ENCODE peak calls at places on chromosomes 3 and 15, in four cellular contexts. B is HepG2, L is H1, G is K562. F is an unnamed sample.

GRCh38 chr3:94946683-94947082 is 883.8 kb downstream of the NSUN3 start:
- DNase-seq in G (no peak), L (no peak), B (no peak), F (no peak)

GRCh38 chr3:96814581-96815567 is at the start of gene EPHA6:
- DNase-seq in B (no peak), G (no peak), L (peak; percentile 65), F (no peak)

GRCh38 chr3:170355738-170356595 is 1.5 kb upstream of the SKIL start:
- DNase-seq in L (no peak), B (no peak), G (peak; percentile 72), F (no peak)

GRCh38 chr3:72273615-72274014 is 488.7 kb upstream of the PROK2 start:
- DNase-seq in L (no peak), G (no peak), B (no peak), F (no peak)

GRCh38 chr3:86973440-86973839 is 17.5 kb downstream of the VGLL3 start:
- DNase-seq in L (no peak), B (no peak), G (no peak), F (peak; percentile 41)

GRCh38 chr15:80579611-80580010 is 115.5 kb upstream of the ABHD17C start:
- DNase-seq in G (no peak), B (no peak), L (no peak), F (no peak)

GRCh38 chr3:13012228-13012691 is 61.0 kb downstream of the IQSEC1 start:
- DNase-seq in L (no peak), G (no peak), B (no peak), F (no peak)

GRCh38 chr3:159091936-159092335 is 290.1 kb downstream of the MFSD1 start:
- DNase-seq in B (no peak), G (no peak), L (no peak), F (no peak)

GRCh38 chr3:99319961-99320360 is 318.4 kb upstream of the COL8A1 start:
- DNase-seq in G (no peak), B (no peak), L (no peak), F (no peak)

GRCh38 chr3:50525191-50525590 is 21.8 kb upstream of the CACNA2D2 start:
- DNase-seq in L (no peak), B (no peak), G (no peak), F (no peak)

GRCh38 chr3:40800343-40800742 is 275.6 kb downstream of the ZNF621 start:
- DNase-seq in L (no peak), G (no peak), B (peak; percentile 57), F (peak; percentile 9)

GRCh38 chr3:188008582-188009213 is 145.3 kb upstream of the LPP start:
- DNase-seq in B (no peak), G (no peak), L (no peak), F (no peak)

GRCh38 chr3:128794788-128795649 is 69.0 kb downstream of the RAB7A start:
- DNase-seq in B (peak; percentile 62), G (peak; percentile 69), L (peak; percentile 72), F (peak; percentile 69)

GRCh38 chr3:148797822-148798221 is 29.8 kb upstream of the CPB1 start:
- DNase-seq in L (no peak), B (no peak), G (no peak), F (no peak)

GRCh38 chr15:40098489-40099261 is 10.0 kb downstream of the BMF start:
- DNase-seq in B (peak; percentile 97), L (no peak), G (peak; percentile 87), F (peak; percentile 90)

GRCh38 chr3:27289769-27290413 is 79.3 kb downstream of the NEK10 start:
- DNase-seq in G (no peak), L (no peak), B (no peak), F (no peak)

GRCh38 chr15:45710657-45711056 is 75.8 kb downstream of the SQOR start:
- DNase-seq in L (no peak), G (no peak), B (no peak), F (no peak)

GRCh38 chr15:95605098-95605497 is 725.4 kb upstream of the NR2F2 start:
- DNase-seq in G (no peak), B (no peak), L (no peak), F (no peak)

GRCh38 chr3:39138804-39139415 is 14.5 kb downstream of the CSRNP1 start:
- DNase-seq in B (no peak), G (no peak), L (no peak), F (no peak)

GRCh38 chr3:56772926-56773587 is 28.7 kb downstream of the ARHGEF3 start:
- DNase-seq in L (no peak), B (no peak), G (no peak), F (no peak)

GRCh38 chr3:195558602-195559001 is 15.5 kb upstream of the PPP1R2 start:
- DNase-seq in L (no peak), G (peak; percentile 67), B (peak; percentile 49), F (no peak)

GRCh38 chr3:126827121-126827520 is 123.1 kb downstream of the CHCHD6 start:
- DNase-seq in B (no peak), L (no peak), G (no peak), F (no peak)

GRCh38 chr3:113086506-113087461 is 96.0 kb downstream of the GTPBP8 start:
- DNase-seq in L (no peak), G (no peak), B (peak; percentile 48), F (peak; percentile 38)

GRCh38 chr3:16301490-16301889 is 36.5 kb downstream of the OXNAD1 start:
- DNase-seq in G (no peak), L (no peak), B (no peak), F (no peak)

GRCh38 chr3:133376805-133377204 is 23.1 kb upstream of the BFSP2 start:
- DNase-seq in B (no peak), L (no peak), G (peak; percentile 10), F (no peak)

DNA sequence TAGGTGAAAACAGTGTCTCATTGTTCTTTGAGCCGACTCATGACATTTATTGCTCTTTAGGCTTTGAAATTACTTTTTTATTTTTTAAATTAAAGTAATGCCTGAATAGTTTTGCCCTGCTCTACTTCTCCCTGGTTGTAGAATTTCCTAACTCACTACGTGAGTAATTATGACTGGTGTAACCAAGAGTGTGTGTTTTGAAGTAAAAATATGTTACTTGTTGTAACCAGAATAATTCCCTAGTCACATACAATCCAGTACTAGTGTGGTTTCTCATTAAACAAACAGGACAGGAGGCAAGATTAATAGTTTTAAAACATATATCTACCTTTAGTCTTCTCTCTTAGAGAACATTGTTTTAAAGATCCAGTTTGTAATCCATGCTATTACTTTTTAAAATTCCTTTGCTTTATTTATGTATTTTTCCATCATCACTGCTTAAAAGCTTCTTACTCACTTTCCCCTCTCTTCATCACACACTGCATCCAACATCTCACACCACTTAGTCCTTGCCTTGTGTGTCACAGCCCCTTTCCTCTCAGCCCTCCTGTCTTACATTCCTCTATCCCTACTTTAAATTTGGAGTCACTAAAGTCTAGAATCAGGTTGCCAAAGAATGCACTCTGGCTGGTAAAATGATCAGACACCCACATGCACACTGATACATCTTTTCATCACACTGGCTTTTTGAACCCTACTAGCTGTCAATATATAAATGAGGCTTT is 219.7 kb downstream of the WNT5A start:
- DNase-seq in G (no peak), B (no peak), L (no peak), F (no peak)
- TF ChIP-seq RNF2 in G (no peak), B (no peak), L (no peak), F (no peak)

GRCh38 chr3:52041118-52041847 is 15.1 kb downstream of the DUSP7 start:
- DNase-seq in L (no peak), G (no peak), B (peak; percentile 38), F (no peak)
- TF ChIP-seq RNF2 in L (no peak), G (no peak), B (no peak), F (no peak)

GRCh38 chr3:197331131-197331530 is 32.7 kb upstream of the DLG1 start:
- DNase-seq in L (no peak), B (peak; percentile 33), G (no peak), F (no peak)
- TF ChIP-seq RNF2 in L (no peak), B (no peak), G (no peak), F (no peak)

DNA sequence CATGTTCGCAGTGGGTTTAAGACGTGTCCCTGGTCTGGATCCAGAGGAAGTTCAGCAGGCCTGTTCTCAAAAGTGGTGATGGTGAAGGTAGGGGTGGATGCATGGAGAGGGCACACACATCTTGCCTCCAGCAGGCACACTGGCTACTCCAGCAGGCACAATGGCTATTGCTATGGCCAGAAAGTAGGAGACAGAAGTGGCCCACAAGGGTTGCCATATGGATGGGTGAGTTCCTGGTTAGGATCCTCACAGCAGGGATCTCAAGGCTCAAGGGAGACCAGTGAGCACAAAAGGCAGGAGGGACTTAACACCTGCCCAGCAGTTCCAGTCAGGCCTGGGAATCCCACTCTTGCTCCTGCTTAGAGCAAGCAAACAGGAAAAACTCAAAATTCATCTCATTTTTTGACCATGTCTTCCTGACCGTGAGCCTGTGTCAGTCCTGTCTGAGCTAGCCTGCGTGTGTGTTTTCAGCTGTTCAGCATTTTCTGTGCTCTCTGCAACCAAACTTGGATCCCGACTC is 107.8 kb downstream of the LRIG1 start:
- DNase-seq in B (no peak), L (no peak), G (no peak), F (no peak)
- TF ChIP-seq RNF2 in B (no peak), L (no peak), G (no peak), F (no peak)

DNA sequence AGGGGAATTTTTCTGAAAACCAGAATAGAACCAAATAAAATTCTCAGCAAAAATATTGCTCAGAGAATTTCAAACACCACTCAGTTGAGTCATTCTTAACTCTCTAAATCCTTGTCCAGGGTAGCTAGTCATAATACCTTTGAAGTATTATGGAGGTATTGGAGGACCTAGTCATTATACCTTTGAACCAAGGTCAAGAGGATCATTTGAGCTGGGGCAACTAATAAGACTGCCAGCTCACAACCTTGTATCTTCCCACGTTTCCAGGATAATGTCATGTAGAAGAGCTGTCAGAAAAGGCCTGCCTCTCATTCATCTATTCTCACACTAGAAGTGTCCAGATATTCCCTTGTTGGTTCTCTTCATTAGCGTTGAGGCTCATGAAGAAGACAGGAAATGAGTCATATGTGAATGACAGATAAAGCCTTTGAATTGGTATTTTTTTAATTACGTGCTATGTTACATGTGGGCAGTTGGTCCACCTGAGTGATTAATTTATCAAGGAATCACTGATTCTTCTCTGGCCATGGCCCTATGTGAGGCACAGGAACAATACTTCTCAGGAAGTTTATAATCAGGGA is 48.3 kb downstream of the TOPAZ1 start:
- DNase-seq in G (peak; percentile 21), B (no peak), L (no peak), F (no peak)
- TF ChIP-seq RNF2 in G (no peak), B (no peak), L (no peak), F (no peak)

GRCh38 chr3:58353722-58354553 is 21.2 kb downstream of the PXK start:
- DNase-seq in B (no peak), G (no peak), L (no peak), F (no peak)
- TF ChIP-seq RNF2 in B (no peak), G (no peak), L (no peak), F (no peak)

DNA sequence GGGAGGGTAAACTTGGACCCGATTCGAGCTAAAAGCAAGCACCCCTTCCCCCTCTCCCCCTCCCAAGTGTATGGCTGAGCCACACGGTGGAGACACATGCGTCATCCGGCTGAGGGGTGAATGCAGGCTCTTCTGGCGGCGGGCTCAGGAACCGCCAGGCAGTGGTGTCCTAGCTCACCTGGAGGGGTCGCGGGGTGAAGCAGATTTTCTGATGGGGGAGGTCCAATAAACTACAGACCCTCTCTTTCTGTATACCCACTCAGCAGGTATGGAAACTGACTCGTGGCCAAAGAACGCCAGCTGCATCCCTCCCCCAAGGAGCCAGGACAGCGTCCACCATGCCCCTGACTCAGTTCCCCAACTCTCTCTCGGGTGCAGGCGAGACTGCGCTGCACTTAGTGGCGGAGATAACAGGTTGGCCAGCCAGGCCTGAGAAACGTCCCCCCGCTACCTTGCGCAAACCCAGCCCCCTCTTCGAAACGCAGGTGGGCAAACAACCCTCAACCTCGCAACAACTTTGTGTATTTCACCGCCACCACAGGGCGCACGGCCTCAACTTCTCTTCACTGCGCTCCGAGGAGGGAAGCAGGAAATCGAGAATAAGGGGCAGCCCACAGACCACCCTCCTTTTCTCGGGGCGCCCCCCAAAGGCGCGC is 1.3 kb downstream of the MAGI1 start:
- DNase-seq in B (peak; percentile 68), L (peak; percentile 66), G (peak; percentile 3), F (peak; percentile 62)
- TF ChIP-seq RNF2 in B (no peak), L (no peak), G (no peak), F (no peak)